ENCODE peak calls at places on chromosomes 5 and 9, in five cellular contexts. F is IMR-90, O is H9, U is H1, R is mesendoderm. C is an unnamed sample. For H3K4me1, the result is how much of the 10 kb centered on the place peaks cover.

GRCh38 chr9:126452036-126452595 is 125.5 kb downstream of the MVB12B start:
- DNase-seq in R (no peak), F (no peak), O (peak), U (no peak), C (no peak)

GRCh38 chr5:120327180-120327579 is 136.9 kb upstream of the PRR16 start:
- DNase-seq in R (no peak), O (no peak), U (no peak), F (peak), C (no peak)

GRCh38 chr5:19564036-19564435 is 424.0 kb downstream of the CDH18 start:
- DNase-seq in R (no peak), O (no peak), U (no peak), F (no peak), C (no peak)

GRCh38 chr9:95772320-95773060 is 103.0 kb upstream of the ERCC6L2 start:
- DNase-seq in F (peak), U (peak), O (peak), R (peak), C (peak)

GRCh38 chr5:122965111-122965510 is 71.4 kb downstream of the PPIC start:
- DNase-seq in F (no peak), U (no peak), R (no peak), O (no peak), C (no peak)

GRCh38 chr5:93953442-93953841 is 212.0 kb upstream of the POU5F2 start:
- DNase-seq in F (no peak), U (no peak), R (peak), O (no peak), C (no peak)

GRCh38 chr5:136295914-136296313 is 69.4 kb downstream of the TRPC7 start:
- DNase-seq in R (no peak), F (peak), O (no peak), U (no peak), C (peak)

GRCh38 chr5:134258896-134259295 is 33.0 kb upstream of the PPP2CA start:
- DNase-seq in U (no peak), R (no peak), F (no peak), O (no peak), C (no peak)

GRCh38 chr9:131943397-131943796 is 136.3 kb downstream of the MED27 start:
- DNase-seq in R (no peak), F (no peak), U (no peak), O (no peak), C (no peak)

GRCh38 chr5:150317048-150318003 is 14.6 kb upstream of the ARSI start:
- DNase-seq in F (peak), U (no peak), R (peak), O (peak), C (peak)

GRCh38 chr9:124353811-124354274 is 61.4 kb downstream of the PSMB7 start:
- DNase-seq in F (peak), R (no peak), U (no peak), O (no peak), C (peak)

GRCh38 chr9:100472725-100473261 is at the start of gene TMEFF1:
- DNase-seq in O (peak), R (peak), U (peak), F (peak), C (peak)
- H2BK120ac ChIP-seq in O (no peak), R (peak), U (peak), F (no peak), C (peak)

GRCh38 chr9:14188011-14188410 is 125.9 kb downstream of the NFIB start:
- DNase-seq in O (no peak), R (no peak), F (no peak), U (no peak), C (no peak)
- H3K4me1 ChIP-seq in O (under half), R (under half), F (under half), U (under half), C (under half)

GRCh38 chr9:133991964-133992779 is at the start of gene VAV2:
- DNase-seq in O (peak), F (peak), R (peak), U (peak), C (peak)
- H2BK120ac ChIP-seq in O (no peak), F (peak), R (peak), U (no peak), C (peak)

DNA sequence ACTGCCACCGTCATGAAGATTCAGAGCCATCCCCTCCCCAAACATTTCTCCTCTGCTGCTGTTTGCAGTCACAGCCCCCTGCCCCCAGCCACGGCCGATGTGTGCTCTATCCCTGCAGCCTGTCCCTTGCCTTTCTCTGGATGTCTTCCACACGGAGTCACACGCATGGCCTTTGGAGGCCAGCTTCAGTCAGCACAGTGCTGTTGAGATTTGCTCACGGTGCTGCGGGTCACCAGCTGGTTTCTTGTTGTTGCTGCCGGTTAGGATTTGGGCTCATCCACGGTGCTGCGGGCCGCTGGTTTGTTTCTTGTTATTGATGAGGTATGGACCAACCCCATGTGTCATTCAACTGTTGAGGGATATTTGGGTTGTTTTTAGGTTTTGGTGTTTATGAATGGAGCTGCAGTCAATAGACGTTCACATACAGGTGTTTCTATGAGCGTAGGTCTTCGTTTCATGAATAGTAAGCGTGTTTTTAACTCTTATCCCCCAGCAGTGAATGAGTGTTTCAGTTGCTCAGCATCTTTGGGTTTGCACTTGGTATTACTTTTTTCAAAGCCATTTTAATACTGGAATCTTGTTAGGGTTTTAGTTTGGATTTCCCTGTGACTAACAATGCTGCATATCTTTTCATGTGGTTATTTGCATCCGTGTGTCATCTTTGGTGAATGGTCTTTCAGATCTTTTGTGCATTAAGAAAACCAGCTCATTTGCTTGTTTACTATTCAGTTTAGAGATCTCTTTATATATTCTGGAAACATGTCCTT is 57.6 kb downstream of the AHRR start:
- DNase-seq in F (peak), O (peak), U (no peak), R (no peak), C (peak)
- H3K4me1 ChIP-seq in F (under half), O (under half), U (under half), R (under half), C (under half)

GRCh38 chr5:167356374-167356773 is 935.1 kb upstream of the WWC1 start:
- DNase-seq in O (no peak), F (no peak), U (no peak), R (no peak), C (no peak)
- H2BK120ac ChIP-seq in O (peak), F (no peak), U (no peak), R (no peak), C (no peak)

DNA sequence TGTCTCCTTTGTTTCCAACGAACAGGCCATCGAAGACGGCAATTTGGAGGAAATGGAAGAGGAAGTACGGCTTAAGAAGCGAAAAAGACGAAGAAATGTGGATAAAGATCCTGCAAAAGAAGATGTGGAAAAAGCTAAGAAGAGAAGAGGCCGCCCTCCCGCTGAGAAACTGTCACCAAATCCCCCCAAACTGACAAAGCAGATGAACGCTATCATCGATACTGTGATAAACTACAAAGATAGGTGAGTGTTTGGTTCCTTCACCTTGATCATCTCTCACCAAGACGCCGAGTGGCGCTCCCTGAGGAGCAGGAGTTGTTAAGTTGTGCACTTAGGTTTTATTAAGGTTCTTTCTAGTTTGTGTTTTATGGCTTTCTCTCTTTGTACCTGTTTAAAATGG is 146.5 kb downstream of the SMARCA2 start:
- DNase-seq in F (no peak), R (peak), O (no peak), U (no peak), C (no peak)
- H3K4me1 ChIP-seq in F (under half), R (under half), O (under half), U (under half), C (under half)

DNA sequence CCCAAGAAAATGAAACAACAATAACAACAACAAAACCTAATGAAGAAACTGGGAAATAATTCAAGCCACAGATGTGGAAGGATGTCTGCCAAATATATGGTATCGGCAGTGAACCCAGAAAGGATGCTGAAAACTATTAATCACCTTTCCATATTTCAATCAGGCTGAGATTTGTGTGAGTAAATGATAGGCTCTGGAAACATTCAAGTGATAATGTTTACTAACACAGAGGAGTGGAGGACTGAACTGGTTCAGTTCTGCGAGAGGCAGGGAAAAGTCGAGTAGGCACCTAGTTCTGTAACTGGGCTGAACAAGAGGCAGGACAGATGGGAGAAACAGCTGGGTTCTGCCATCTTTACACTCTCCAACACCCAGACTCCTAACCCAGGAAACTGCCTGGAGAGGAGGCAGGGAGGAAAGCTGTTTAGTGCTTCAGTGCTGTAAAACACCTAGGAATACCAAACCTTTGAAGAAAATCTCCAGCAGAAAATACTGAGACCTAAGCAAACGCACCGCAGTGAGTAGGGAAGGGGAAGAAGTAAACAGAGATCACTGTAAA is 96.8 kb upstream of the GNA14 start:
- DNase-seq in R (peak), U (no peak), F (no peak), O (no peak), C (peak)
- H2BK120ac ChIP-seq in R (no peak), U (no peak), F (peak), O (no peak), C (no peak)

GRCh38 chr5:149154629-149155028 is 13.3 kb downstream of the ABLIM3 start:
- DNase-seq in O (no peak), F (no peak), R (no peak), U (no peak), C (no peak)

GRCh38 chr5:149157330-149157729 is 16.0 kb downstream of the ABLIM3 start:
- DNase-seq in U (no peak), R (no peak), O (no peak), F (no peak), C (no peak)

GRCh38 chr5:149153193-149153750 is 12.0 kb downstream of the ABLIM3 start:
- DNase-seq in R (no peak), F (no peak), O (no peak), U (no peak), C (no peak)

GRCh38 chr5:149153751-149154610 is 12.7 kb downstream of the ABLIM3 start:
- DNase-seq in O (no peak), R (no peak), U (no peak), F (peak), C (peak)

GRCh38 chr5:149156435-149157083 is 15.3 kb downstream of the ABLIM3 start:
- DNase-seq in F (peak), O (no peak), U (no peak), R (no peak), C (no peak)
- H3K4me1 ChIP-seq in F (under half), O (under half), U (under half), R (under half), C (under half)

DNA sequence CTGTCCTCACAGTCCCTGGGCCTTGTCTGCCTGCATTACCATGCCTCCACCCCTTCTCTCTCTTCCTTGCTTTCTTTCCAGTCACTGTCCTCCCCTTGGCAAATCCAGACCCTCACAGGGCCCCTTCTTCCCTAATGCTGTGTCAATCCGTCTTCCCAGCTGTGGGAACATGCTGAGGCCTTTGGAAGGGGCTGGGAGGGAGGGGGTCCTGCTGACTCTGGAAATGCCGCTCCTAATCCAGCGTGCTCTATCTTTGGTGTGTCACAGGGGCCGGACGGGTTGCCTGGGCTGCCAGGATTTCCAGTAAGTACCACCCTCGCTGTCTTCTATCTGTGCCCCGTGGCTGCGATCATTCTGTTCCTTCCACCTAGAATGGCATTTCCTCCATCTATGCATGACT is 64.7 kb upstream of the TGFBR1 start:
- DNase-seq in U (no peak), R (no peak), O (no peak), F (no peak), C (peak)
- H2BK120ac ChIP-seq in U (no peak), R (no peak), O (no peak), F (peak), C (peak)

GRCh38 chr9:93032545-93032944 is 26.0 kb upstream of the SUSD3 start:
- DNase-seq in R (no peak), U (no peak), F (no peak), O (no peak), C (no peak)
- H3K4me1 ChIP-seq in R (under half), U (under half), F (under half), O (under half), C (under half)

C was measured in mesenchymal stem cell.